ENCODE peak calls at places on chromosomes 3 and 15, in six cellular contexts. T is H1, A is HepG2, S is HCT116, M is K562, Z is GM12878. F is an unnamed sample.

GRCh38 chr15:56291741-56292140 is 48.1 kb upstream of the RFX7 start:
- DNase-seq in M (no peak), Z (no peak), A (no peak), S (no peak), T (no peak), F (no peak)

GRCh38 chr3:107241217-107241616 is 136.0 kb upstream of the CCDC54 start:
- DNase-seq in T (no peak), M (peak; percentile 10), S (peak; percentile 39), A (no peak), Z (no peak), F (no peak)

GRCh38 chr3:184672335-184672734 is 39.5 kb downstream of the MAGEF1 start:
- DNase-seq in T (no peak), A (no peak), Z (no peak), S (no peak), M (no peak), F (no peak)

GRCh38 chr3:110686691-110687090 is 384.9 kb upstream of the NECTIN3 start:
- DNase-seq in A (no peak), Z (no peak), T (no peak), S (no peak), M (no peak), F (no peak)

GRCh38 chr3:128083980-128084674 is 31.9 kb downstream of the SEC61A1 start:
- DNase-seq in Z (no peak), S (no peak), M (no peak), A (no peak), T (no peak), F (no peak)

GRCh38 chr15:75371486-75371885 is 3.1 kb upstream of the MAN2C1 start:
- DNase-seq in A (no peak), M (no peak), S (no peak), Z (no peak), T (no peak), F (no peak)

GRCh38 chr15:21267231-21267630 is 173.1 kb downstream of the POTEB3 start:
- DNase-seq in S (no peak), M (no peak), T (no peak), A (no peak), Z (no peak), F (no peak)

GRCh38 chr3:64741344-64741743 is 53.5 kb upstream of the ADAMTS9 start:
- DNase-seq in T (no peak), A (no peak), M (no peak), Z (no peak), S (no peak), F (no peak)

GRCh38 chr3:167785790-167786189 is 50.3 kb downstream of the SERPINI1 start:
- DNase-seq in S (no peak), T (no peak), M (no peak), Z (no peak), A (no peak), F (no peak)

GRCh38 chr3:46990573-46991374 is 11.3 kb downstream of the NBEAL2 start:
- DNase-seq in M (no peak), S (no peak), A (no peak), Z (peak; percentile 85), T (no peak), F (no peak)
- TF ChIP-seq ZNF274 in M (no peak), S (no peak), A (no peak), Z (no peak), T (no peak), F (no peak)

GRCh38 chr3:156216216-156216615 is 95.8 kb downstream of the KCNAB1 start:
- DNase-seq in A (no peak), M (no peak), Z (no peak), S (no peak), T (no peak), F (no peak)

GRCh38 chr3:156218353-156218744 is 98.0 kb downstream of the KCNAB1 start:
- DNase-seq in M (no peak), A (peak; percentile 24), T (no peak), S (no peak), Z (no peak), F (no peak)

GRCh38 chr3:156215751-156216150 is 95.4 kb downstream of the KCNAB1 start:
- DNase-seq in Z (no peak), A (no peak), T (no peak), S (no peak), M (no peak), F (no peak)

GRCh38 chr3:156217674-156218352 is 97.4 kb downstream of the KCNAB1 start:
- DNase-seq in M (no peak), A (no peak), T (no peak), S (no peak), Z (no peak), F (no peak)

GRCh38 chr3:156216852-156217251 is 96.5 kb downstream of the KCNAB1 start:
- DNase-seq in Z (no peak), A (peak; percentile 75), T (no peak), S (no peak), M (no peak), F (no peak)
- TF ChIP-seq YY1 in Z (no peak), A (no peak), T (no peak), S (no peak), M (no peak), F (no peak)

DNA sequence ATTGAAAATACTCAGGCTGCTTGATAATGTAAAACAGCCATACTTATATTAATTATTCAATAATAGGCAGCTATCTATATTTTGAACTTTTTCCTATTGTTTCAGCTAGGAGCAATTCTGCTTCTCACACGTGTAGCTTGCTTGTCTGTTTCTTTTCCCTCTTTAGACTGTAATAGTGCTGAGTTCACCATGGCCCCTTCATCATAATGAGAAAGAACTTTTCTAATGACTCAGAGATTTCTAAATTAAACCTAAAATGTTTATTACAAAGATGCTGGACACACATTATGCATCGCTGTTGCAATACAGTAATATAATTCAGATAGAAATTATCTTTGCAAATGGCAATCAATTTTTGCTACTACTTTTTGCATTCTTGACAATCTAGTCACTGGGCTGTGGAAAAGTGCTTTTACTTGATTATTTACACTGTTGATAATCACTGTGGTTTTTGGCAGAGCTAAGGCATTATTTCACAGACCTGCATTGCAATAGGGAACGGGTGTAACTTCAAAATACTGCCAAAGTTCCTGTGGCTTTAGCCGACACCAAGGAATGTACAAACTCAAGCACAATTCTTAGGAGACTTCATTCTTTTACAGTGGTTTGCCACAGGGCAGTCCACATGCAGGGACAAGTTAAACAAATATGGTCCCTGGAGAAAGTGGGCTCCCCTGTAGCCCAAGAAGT is 281.0 kb upstream of the TBL1XR1 start:
- DNase-seq in S (peak; percentile 56), M (no peak), A (peak; percentile 23), Z (no peak), T (no peak), F (no peak)
- H3K27me3 ChIP-seq in S (no peaks in the 10 kb centered on the region), M (no peaks in the 10 kb centered on the region), A (no peaks in the 10 kb centered on the region), Z (no peaks in the 10 kb centered on the region), T (no peaks in the 10 kb centered on the region), F (no peaks in the 10 kb centered on the region)

DNA sequence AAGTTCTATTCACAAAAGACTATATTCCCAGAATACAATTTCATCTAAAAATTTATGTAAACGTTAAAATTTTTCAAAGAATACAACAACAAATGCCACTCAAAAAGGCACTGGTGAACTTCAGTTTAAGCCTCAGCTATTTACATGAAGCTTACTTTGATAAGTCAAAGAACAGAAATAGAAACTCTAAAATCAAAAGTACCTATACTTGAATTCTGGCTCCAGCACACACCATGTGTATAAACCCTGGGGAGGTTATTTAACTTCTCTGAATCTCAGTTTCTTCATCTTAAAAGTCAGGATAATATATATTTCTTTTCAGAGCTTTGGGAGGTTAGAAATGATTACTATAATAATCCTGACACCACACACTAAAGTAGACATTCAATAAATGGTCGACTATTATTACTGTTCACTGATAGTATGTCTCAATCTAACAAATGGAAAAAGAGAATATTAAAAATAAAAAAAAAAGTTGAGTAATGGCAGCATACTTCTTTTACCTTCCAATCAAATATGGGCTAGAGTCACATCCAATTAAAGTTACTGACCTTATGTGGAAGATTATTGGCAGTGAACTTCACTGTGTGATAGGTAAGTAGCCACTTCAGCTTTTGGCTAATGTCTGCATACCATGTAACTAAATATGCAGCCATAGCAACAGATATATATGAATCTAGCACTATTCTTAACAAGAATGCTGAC is 248.4 kb downstream of the ISL2 start:
- DNase-seq in S (no peak), A (no peak), Z (no peak), M (no peak), T (no peak), F (no peak)
- TF ChIP-seq ZNF274 in S (no peak), A (no peak), Z (no peak), M (no peak), T (no peak), F (no peak)

GRCh38 chr3:104909721-104910120 is 457.0 kb upstream of the ALCAM start:
- DNase-seq in S (no peak), T (no peak), A (no peak), Z (no peak), M (no peak), F (no peak)

GRCh38 chr3:104907507-104907906 is 459.2 kb upstream of the ALCAM start:
- DNase-seq in S (no peak), A (no peak), T (no peak), Z (no peak), M (no peak), F (no peak)

GRCh38 chr3:104911376-104911775 is 455.3 kb upstream of the ALCAM start:
- DNase-seq in A (no peak), Z (no peak), M (no peak), T (no peak), S (no peak), F (no peak)

GRCh38 chr3:104908761-104909160 is 457.9 kb upstream of the ALCAM start:
- DNase-seq in M (no peak), T (no peak), A (no peak), Z (no peak), S (no peak), F (no peak)

GRCh38 chr3:104909188-104909587 is 457.5 kb upstream of the ALCAM start:
- DNase-seq in M (no peak), Z (no peak), A (no peak), T (no peak), S (no peak), F (no peak)
- TF ChIP-seq YY1 in M (no peak), Z (no peak), A (no peak), T (no peak), S (no peak), F (no peak)

GRCh38 chr15:72411544-72411943 is 13.4 kb downstream of the TMEM202 start:
- DNase-seq in S (no peak), Z (no peak), A (no peak), M (no peak), T (no peak), F (no peak)
- H3K27me3 ChIP-seq in S (peaks cover 24% of the 10 kb centered on the region), Z (no peaks in the 10 kb centered on the region), A (peaks cover 8% of the 10 kb centered on the region), M (peaks cover 4% of the 10 kb centered on the region), T (no peaks in the 10 kb centered on the region), F (peaks cover 2% of the 10 kb centered on the region)

DNA sequence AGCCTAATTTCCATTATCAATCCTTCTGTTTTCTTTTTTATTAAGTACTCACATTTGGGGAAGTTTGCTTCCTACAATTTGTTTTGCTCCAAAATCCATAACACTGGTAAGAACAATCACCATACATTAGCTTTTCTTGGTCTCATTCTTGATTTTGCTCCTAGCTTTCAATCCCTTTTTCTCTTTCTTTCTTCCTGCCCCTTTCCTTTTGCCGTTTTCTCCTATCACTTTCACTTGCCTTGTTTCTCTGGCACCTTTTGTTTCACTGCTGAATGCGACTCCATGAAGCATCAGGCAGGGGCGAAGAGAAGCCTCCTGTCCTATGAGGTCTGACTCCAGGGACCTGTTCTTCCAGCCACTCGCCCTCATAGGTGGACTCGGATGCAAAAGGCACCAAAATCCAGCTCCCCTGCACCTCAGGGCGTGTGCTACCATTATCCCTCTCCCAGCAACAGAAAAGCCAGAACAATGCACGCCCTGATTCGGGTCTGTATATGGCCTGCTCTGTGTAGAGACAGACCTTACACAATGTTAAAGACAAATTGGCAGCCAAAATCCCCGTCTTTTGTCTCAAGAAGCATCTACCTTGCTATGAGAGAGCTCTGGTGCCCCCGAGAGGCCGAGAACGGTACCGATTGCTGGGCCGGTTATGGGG is 462.0 kb upstream of the PPP2R3A start:
- DNase-seq in A (peak; percentile 20), M (peak; percentile 41), Z (peak; percentile 13), T (peak; percentile 75), S (peak; percentile 28), F (peak; percentile 72)
- TF ChIP-seq ZNF274 in A (no peak), M (no peak), Z (no peak), T (no peak), S (no peak), F (no peak)

GRCh38 chr3:59759298-59760169 is 709.7 kb upstream of the CFAP20DC start:
- DNase-seq in T (no peak), M (no peak), S (no peak), Z (no peak), A (peak; percentile 9), F (no peak)
- TF ChIP-seq YY1 in T (no peak), M (no peak), S (no peak), Z (no peak), A (no peak), F (no peak)

F was measured in NT2/D1.